ENCODE peak calls at places on chromosomes 6 and 20, in nine cellular contexts. M, S, F, C, K, Y, B, T and Q are unnamed samples.
A peak's percentile ranks its signal among the peaks of the same experiment; 100 is the strongest.

GRCh38 chr6:3405679-3406078 is 51.2 kb downstream of the SLC22A23 start:
- DNase-seq in K (no peak), S (peak; percentile 44), Y (peak; percentile 20), T (no peak), F (peak; percentile 70), M (peak; percentile 75), B (no peak), C (no peak), Q (no peak)

GRCh38 chr6:168000198-168001036 is 2.9 kb downstream of the KIF25 start:
- DNase-seq in B (no peak), Y (no peak), T (no peak), F (no peak), S (no peak), C (no peak), K (no peak), M (no peak), Q (no peak)

GRCh38 chr20:4108495-4109306 is 93.3 kb upstream of the RNF24 start:
- DNase-seq in Y (peak; percentile 91), M (peak; percentile 93), C (peak; percentile 92), K (peak; percentile 44), F (peak; percentile 60), B (peak; percentile 83), T (peak; percentile 83), S (peak; percentile 92), Q (no peak)

GRCh38 chr20:49508435-49509199 is 26.1 kb upstream of the KCNB1 start:
- DNase-seq in T (peak; percentile 10), F (peak; percentile 12), Y (peak; percentile 53), S (peak; percentile 69), M (peak; percentile 61), B (peak; percentile 60), C (peak; percentile 64), K (no peak), Q (no peak)

GRCh38 chr6:150030611-150031010 is 5.3 kb upstream of the RAET1L start:
- DNase-seq in Y (no peak), C (no peak), B (no peak), T (no peak), F (no peak), K (no peak), S (no peak), M (no peak), Q (no peak)

GRCh38 chr6:19354181-19354580 is 483.0 kb upstream of the ID4 start:
- DNase-seq in Y (no peak), T (no peak), M (no peak), C (no peak), K (no peak), S (no peak), F (no peak), B (no peak), Q (no peak)

GRCh38 chr20:3222635-3223600 is 13.6 kb downstream of the ITPA start:
- DNase-seq in T (peak; percentile 68), B (peak; percentile 83), S (no peak), Y (no peak), M (no peak), F (no peak), K (peak; percentile 42), C (no peak), Q (no peak)

GRCh38 chr20:50679753-50680105 is 11.6 kb downstream of the RIPOR3 start:
- DNase-seq in K (no peak), F (no peak), M (no peak), C (no peak), T (no peak), Y (no peak), S (no peak), B (no peak), Q (no peak)

GRCh38 chr6:79384845-79385244 is 150.4 kb upstream of the HMGN3 start:
- DNase-seq in Y (no peak), S (peak; percentile 72), B (no peak), C (no peak), K (no peak), F (no peak), T (no peak), M (peak; percentile 13), Q (no peak)

GRCh38 chr6:98547151-98547550 is 287.2 kb upstream of the POU3F2 start:
- DNase-seq in B (no peak), T (no peak), M (no peak), F (no peak), S (no peak), C (no peak), Y (no peak), K (no peak), Q (no peak)

GRCh38 chr6:136563386-136564152 is 13.3 kb upstream of the MAP7 start:
- DNase-seq in C (no peak), Y (no peak), T (no peak), F (no peak), M (no peak), B (no peak), S (no peak), K (no peak), Q (no peak)

GRCh38 chr6:133804263-133804662 is 84.7 kb upstream of the TCF21 start:
- DNase-seq in M (peak; percentile 85), Y (peak; percentile 85), S (peak; percentile 34), T (no peak), F (no peak), C (no peak), B (no peak), K (no peak), Q (no peak)

GRCh38 chr6:87473419-87473903 is 687 bp downstream of the SLC35A1 start:
- DNase-seq in Y (peak; percentile 48), T (peak; percentile 74), C (peak; percentile 72), B (peak; percentile 30), S (peak; percentile 78), M (peak; percentile 63), K (no peak), F (peak; percentile 46), Q (no peak)

GRCh38 chr6:87472525-87473418 is at the start of gene SLC35A1:
- DNase-seq in K (peak; percentile 80), M (peak; percentile 86), B (peak; percentile 90), S (peak; percentile 93), Y (peak; percentile 74), F (peak; percentile 80), C (peak; percentile 89), T (peak; percentile 86), Q (peak; percentile 57)
- TF ChIP-seq CTCF in K (peak; percentile 20), M (peak; percentile 12), B (no peak), S (no peak), Y (peak; percentile 32), F (no peak), C (no peak), T (peak; percentile 11), Q (no peak)

GRCh38 chr6:52595796-52596130 is 18.9 kb upstream of the TRAM2 start:
- DNase-seq in M (no peak), B (peak; percentile 24), S (peak; percentile 83), F (no peak), Y (no peak), T (no peak), K (no peak), C (no peak), Q (no peak)
- TF ChIP-seq CTCF in M (no peak), B (no peak), S (no peak), F (no peak), Y (no peak), T (no peak), K (no peak), C (no peak), Q (no peak)

DNA sequence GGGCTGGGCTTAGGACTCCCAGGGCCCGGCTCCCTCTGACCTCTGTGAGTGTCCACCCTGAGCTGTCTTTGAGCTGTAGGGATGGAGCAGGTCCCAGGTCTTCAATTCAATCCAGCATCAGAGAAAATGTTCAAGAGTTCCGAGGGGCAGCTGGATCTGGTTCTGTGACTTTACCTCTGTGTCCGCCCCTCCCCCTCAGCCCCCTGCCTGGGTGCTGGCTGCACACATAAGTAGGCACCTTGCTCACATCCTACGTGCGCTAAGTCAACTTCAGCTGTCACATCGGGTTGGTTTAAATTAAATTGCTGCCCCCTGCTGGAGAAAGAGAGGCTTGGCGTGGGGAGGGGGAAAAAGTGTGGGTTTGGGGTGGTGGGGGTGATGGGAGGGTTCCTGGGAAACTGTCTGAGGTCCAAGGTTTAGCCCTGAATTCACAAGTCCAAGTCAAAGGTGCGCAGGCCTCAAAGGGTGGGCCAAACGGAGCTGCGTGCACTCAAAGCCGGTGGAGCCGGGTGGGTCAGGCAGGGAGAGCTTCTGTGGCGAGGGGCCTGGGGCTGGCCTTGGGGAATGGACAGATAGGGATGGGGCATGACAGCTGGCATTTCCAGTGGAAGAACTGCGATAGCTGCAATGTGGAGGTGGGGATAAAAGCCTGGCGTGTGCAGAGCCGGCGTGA is 3.0 kb downstream of the WFDC5 start:
- DNase-seq in C (peak; percentile 55), Y (peak; percentile 30), K (no peak), M (peak; percentile 38), F (no peak), B (peak; percentile 34), S (peak; percentile 25), T (peak; percentile 53), Q (no peak)
- TF ChIP-seq CTCF in C (peak; percentile 52), Y (peak; percentile 56), K (no peak), M (peak; percentile 48), F (peak; percentile 40), B (peak; percentile 16), S (peak; percentile 44), T (peak; percentile 76), Q (no peak)

GRCh38 chr6:12482386-12482785 is 192.2 kb downstream of the EDN1 start:
- DNase-seq in T (no peak), M (no peak), S (no peak), B (no peak), Y (no peak), K (no peak), F (no peak), C (no peak), Q (no peak)
- TF ChIP-seq CTCF in T (no peak), M (no peak), S (no peak), B (no peak), Y (peak; percentile 20), K (no peak), F (peak; percentile 29), C (peak; percentile 31), Q (no peak)

GRCh38 chr6:40550096-40550731 is 37.0 kb downstream of the LRFN2 start:
- DNase-seq in S (peak; percentile 44), T (peak; percentile 36), K (no peak), M (peak; percentile 66), B (peak; percentile 47), F (peak; percentile 19), Y (peak; percentile 50), C (peak; percentile 64), Q (no peak)
- TF ChIP-seq CTCF in S (peak; percentile 72), T (peak; percentile 54), K (peak; percentile 34), M (peak; percentile 35), B (peak; percentile 67), F (peak; percentile 72), Y (peak; percentile 75), C (peak; percentile 69), Q (no peak)

GRCh38 chr6:38860041-38860440 is 144.9 kb downstream of the DNAH8 start:
- DNase-seq in C (no peak), K (no peak), T (no peak), B (no peak), S (no peak), Y (no peak), M (no peak), F (no peak), Q (no peak)
- TF ChIP-seq CTCF in C (no peak), K (no peak), T (no peak), B (no peak), S (no peak), Y (no peak), M (no peak), F (no peak), Q (no peak)